ENCODE peak calls at places on chromosomes 3 and 15, in seven cellular contexts. One of them, this sample, is unnamed.

GRCh38 chr3:35187908-35188307 is 451.4 kb upstream of the ARPP21 start:
- DNase-seq in GM23338: no peak
- DNase-seq in hepatocyte: no peak
- DNase-seq in neural progenitor cell: no peak
- DNase-seq in HCT116: no peak
- DNase-seq in PC-3: no peak
- DNase-seq in MM.1S: no peak
- DNase-seq in this sample: no peak

GRCh38 chr3:44805960-44806359 is 44.4 kb downstream of the KIF15 start:
- DNase-seq in GM23338: peak; percentile 12
- DNase-seq in hepatocyte: no peak
- DNase-seq in neural progenitor cell: no peak
- DNase-seq in HCT116: no peak
- DNase-seq in PC-3: no peak
- DNase-seq in MM.1S: no peak
- DNase-seq in this sample: no peak

GRCh38 chr3:33001889-33002288 is 50.4 kb downstream of the CCR4 start:
- DNase-seq in GM23338: no peak
- DNase-seq in hepatocyte: no peak
- DNase-seq in neural progenitor cell: no peak
- DNase-seq in HCT116: no peak
- DNase-seq in PC-3: no peak
- DNase-seq in MM.1S: no peak
- DNase-seq in this sample: no peak

GRCh38 chr15:59290311-59291213 is 82.1 kb downstream of the MYO1E start:
- DNase-seq in GM23338: no peak
- DNase-seq in hepatocyte: no peak
- DNase-seq in neural progenitor cell: no peak
- DNase-seq in HCT116: no peak
- DNase-seq in PC-3: no peak
- DNase-seq in MM.1S: no peak
- DNase-seq in this sample: no peak

GRCh38 chr3:61409638-61410037 is 151.7 kb upstream of the PTPRG start:
- DNase-seq in GM23338: no peak
- DNase-seq in hepatocyte: no peak
- DNase-seq in neural progenitor cell: no peak
- DNase-seq in HCT116: no peak
- DNase-seq in PC-3: no peak
- DNase-seq in MM.1S: no peak
- DNase-seq in this sample: no peak

GRCh38 chr15:100862162-100862561 is 17.5 kb upstream of the ALDH1A3 start:
- DNase-seq in GM23338: no peak
- DNase-seq in hepatocyte: no peak
- DNase-seq in neural progenitor cell: no peak
- DNase-seq in HCT116: no peak
- DNase-seq in PC-3: no peak
- DNase-seq in MM.1S: no peak
- DNase-seq in this sample: no peak

GRCh38 chr15:28979208-28979891 is 93.6 kb downstream of the APBA2 start:
- DNase-seq in GM23338: no peak
- DNase-seq in hepatocyte: no peak
- DNase-seq in neural progenitor cell: peak; percentile 70
- DNase-seq in HCT116: no peak
- DNase-seq in PC-3: no peak
- DNase-seq in MM.1S: no peak
- DNase-seq in this sample: no peak

GRCh38 chr3:11699083-11699427 is 55.3 kb upstream of the VGLL4 start:
- DNase-seq in GM23338: no peak
- DNase-seq in hepatocyte: no peak
- DNase-seq in neural progenitor cell: no peak
- DNase-seq in HCT116: no peak
- DNase-seq in PC-3: peak; percentile 71
- DNase-seq in MM.1S: no peak
- DNase-seq in this sample: peak; percentile 89

GRCh38 chr15:34367128-34368081 is at the start of gene LPCAT4:
- DNase-seq in GM23338: peak; percentile 89
- DNase-seq in hepatocyte: peak; percentile 95
- DNase-seq in neural progenitor cell: peak; percentile 95
- DNase-seq in HCT116: peak; percentile 69
- DNase-seq in PC-3: peak; percentile 90
- DNase-seq in MM.1S: peak; percentile 94
- DNase-seq in this sample: peak; percentile 96

GRCh38 chr15:91790826-91791225 is 62.7 kb upstream of the SLCO3A1 start:
- DNase-seq in GM23338: no peak
- DNase-seq in hepatocyte: no peak
- DNase-seq in neural progenitor cell: no peak
- DNase-seq in HCT116: no peak
- DNase-seq in PC-3: peak; percentile 12
- DNase-seq in MM.1S: no peak
- DNase-seq in this sample: peak; percentile 7

GRCh38 chr15:100468265-100468664 is 60.5 kb downstream of the CERS3 start:
- DNase-seq in GM23338: no peak
- DNase-seq in hepatocyte: peak; percentile 49
- DNase-seq in neural progenitor cell: no peak
- DNase-seq in HCT116: no peak
- DNase-seq in PC-3: no peak
- DNase-seq in MM.1S: no peak
- DNase-seq in this sample: peak; percentile 2

GRCh38 chr3:27880969-27881892 is 159.1 kb upstream of the EOMES start:
- DNase-seq in GM23338: no peak
- DNase-seq in hepatocyte: no peak
- DNase-seq in neural progenitor cell: no peak
- DNase-seq in HCT116: no peak
- DNase-seq in PC-3: no peak
- DNase-seq in MM.1S: peak; percentile 26
- DNase-seq in this sample: no peak

GRCh38 chr3:62688050-62688449 is 187.2 kb downstream of the CADPS start:
- DNase-seq in GM23338: no peak
- DNase-seq in hepatocyte: no peak
- DNase-seq in neural progenitor cell: no peak
- DNase-seq in HCT116: no peak
- DNase-seq in PC-3: peak; percentile 60
- DNase-seq in MM.1S: no peak
- DNase-seq in this sample: peak; percentile 54

GRCh38 chr15:53747501-53748068 is 11.9 kb downstream of the WDR72 start:
- DNase-seq in GM23338: no peak
- DNase-seq in hepatocyte: no peak
- DNase-seq in neural progenitor cell: no peak
- DNase-seq in HCT116: no peak
- DNase-seq in PC-3: no peak
- DNase-seq in MM.1S: no peak
- DNase-seq in this sample: no peak

GRCh38 chr3:150293401-150294001 is 114.6 kb upstream of the TSC22D2 start:
- DNase-seq in GM23338: no peak
- DNase-seq in hepatocyte: no peak
- DNase-seq in neural progenitor cell: no peak
- DNase-seq in HCT116: no peak
- DNase-seq in PC-3: peak; percentile 43
- DNase-seq in MM.1S: no peak
- DNase-seq in this sample: peak; percentile 77

GRCh38 chr3:19065027-19065426 is 83.3 kb upstream of the KCNH8 start:
- DNase-seq in GM23338: peak; percentile 59
- DNase-seq in hepatocyte: peak; percentile 26
- DNase-seq in neural progenitor cell: peak; percentile 23
- DNase-seq in HCT116: no peak
- DNase-seq in PC-3: peak; percentile 14
- DNase-seq in MM.1S: no peak
- DNase-seq in this sample: no peak

GRCh38 chr15:69082041-69082502 is 67.6 kb downstream of the NOX5 start:
- DNase-seq in GM23338: no peak
- DNase-seq in hepatocyte: no peak
- DNase-seq in neural progenitor cell: no peak
- DNase-seq in HCT116: no peak
- DNase-seq in PC-3: no peak
- DNase-seq in MM.1S: no peak
- DNase-seq in this sample: peak; percentile 54

GRCh38 chr3:138241061-138241460 is 54.0 kb downstream of the ARMC8 start:
- DNase-seq in GM23338: no peak
- DNase-seq in hepatocyte: no peak
- DNase-seq in neural progenitor cell: no peak
- DNase-seq in HCT116: no peak
- DNase-seq in PC-3: peak; percentile 61
- DNase-seq in MM.1S: no peak
- DNase-seq in this sample: peak; percentile 73

GRCh38 chr15:91482799-91483198 is 370.7 kb upstream of the SLCO3A1 start:
- DNase-seq in GM23338: no peak
- DNase-seq in hepatocyte: no peak
- DNase-seq in neural progenitor cell: no peak
- DNase-seq in HCT116: no peak
- DNase-seq in PC-3: no peak
- DNase-seq in MM.1S: peak; percentile 83
- DNase-seq in this sample: no peak

GRCh38 chr3:141603473-141604035 is 116.7 kb downstream of the RASA2 start:
- DNase-seq in GM23338: no peak
- DNase-seq in hepatocyte: no peak
- DNase-seq in neural progenitor cell: no peak
- DNase-seq in HCT116: no peak
- DNase-seq in PC-3: no peak
- DNase-seq in MM.1S: no peak
- DNase-seq in this sample: peak; percentile 24

DNA sequence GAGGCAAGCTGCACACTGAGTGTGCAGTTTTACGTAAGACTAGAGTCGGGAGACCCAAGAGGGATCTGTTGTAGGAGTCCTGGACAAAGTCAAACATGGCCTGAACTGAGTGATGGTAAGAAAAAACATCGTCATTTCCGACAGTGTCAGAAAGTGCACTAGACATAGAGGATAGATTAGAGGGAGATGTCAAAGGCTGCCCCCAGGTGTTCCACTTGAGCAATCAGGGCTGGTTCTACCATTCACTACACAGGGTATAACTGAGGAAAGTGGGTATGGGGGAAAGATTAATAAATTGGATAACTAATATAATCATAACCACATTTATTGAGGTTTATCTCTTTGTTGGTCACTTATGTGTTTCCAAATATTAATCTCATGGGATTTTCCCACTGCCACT is 766.6 kb downstream of the NTRK3 start:
- DNase-seq in GM23338: peak; percentile 13
- DNase-seq in hepatocyte: no peak
- DNase-seq in neural progenitor cell: peak; percentile 13
- DNase-seq in HCT116: no peak
- DNase-seq in PC-3: no peak
- DNase-seq in MM.1S: no peak
- DNase-seq in this sample: no peak
- TF ChIP-seq EZH2phosphoT487 in GM23338: no peak
- TF ChIP-seq EZH2phosphoT487 in hepatocyte: no peak
- TF ChIP-seq EZH2phosphoT487 in neural progenitor cell: no peak
- TF ChIP-seq EZH2phosphoT487 in HCT116: no peak
- TF ChIP-seq EZH2phosphoT487 in PC-3: no peak
- TF ChIP-seq EZH2phosphoT487 in MM.1S: no peak
- TF ChIP-seq EZH2phosphoT487 in this sample: no peak

DNA sequence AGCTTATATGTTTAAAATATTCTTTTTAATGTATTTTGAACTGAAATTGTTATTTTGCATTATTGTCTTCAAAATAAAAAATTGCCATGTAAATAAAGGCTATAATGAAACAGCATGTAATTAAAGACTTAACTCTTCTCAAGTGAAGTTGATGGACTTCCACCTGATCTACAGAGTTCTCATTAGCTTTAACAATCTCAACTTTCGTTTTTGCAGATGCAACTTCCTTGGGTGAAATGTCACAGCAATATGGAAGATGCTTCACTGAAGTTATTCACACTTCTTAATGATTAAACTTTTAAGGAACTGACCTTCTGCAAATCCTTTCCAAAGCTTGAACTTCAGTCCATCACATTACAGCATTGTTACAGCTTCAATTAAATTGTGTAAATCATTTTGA is 63.6 kb downstream of the OSTN start:
- DNase-seq in GM23338: no peak
- DNase-seq in hepatocyte: no peak
- DNase-seq in neural progenitor cell: no peak
- DNase-seq in HCT116: no peak
- DNase-seq in PC-3: no peak
- DNase-seq in MM.1S: no peak
- DNase-seq in this sample: no peak
- H3K4me1 ChIP-seq in GM23338: peaks cover 27% of the 10 kb centered on the region
- H3K4me1 ChIP-seq in hepatocyte: no peaks in the 10 kb centered on the region
- H3K4me1 ChIP-seq in neural progenitor cell: peaks cover 43% of the 10 kb centered on the region
- H3K4me1 ChIP-seq in HCT116: peaks cover 3% of the 10 kb centered on the region
- H3K4me1 ChIP-seq in PC-3: no peaks in the 10 kb centered on the region
- H3K4me1 ChIP-seq in MM.1S: no peaks in the 10 kb centered on the region
- H3K4me1 ChIP-seq in this sample: no peaks in the 10 kb centered on the region

GRCh38 chr3:50275160-50275995 is 3.5 kb upstream of the LSMEM2 start:
- DNase-seq in GM23338: peak; percentile 78
- DNase-seq in hepatocyte: no peak
- DNase-seq in neural progenitor cell: peak; percentile 80
- DNase-seq in HCT116: no peak
- DNase-seq in PC-3: no peak
- DNase-seq in MM.1S: no peak
- DNase-seq in this sample: no peak
- TF ChIP-seq EZH2 in GM23338: no peak
- TF ChIP-seq EZH2 in hepatocyte: peak; percentile 34
- TF ChIP-seq EZH2 in neural progenitor cell: peak; percentile 71
- TF ChIP-seq EZH2 in HCT116: no peak
- TF ChIP-seq EZH2 in PC-3: no peak
- TF ChIP-seq EZH2 in MM.1S: no peak
- TF ChIP-seq EZH2 in this sample: no peak

GRCh38 chr3:78858165-78858564 is 909.6 kb downstream of the ROBO1 start:
- DNase-seq in GM23338: no peak
- DNase-seq in hepatocyte: no peak
- DNase-seq in neural progenitor cell: no peak
- DNase-seq in HCT116: no peak
- DNase-seq in PC-3: peak; percentile 29
- DNase-seq in MM.1S: no peak
- DNase-seq in this sample: peak; percentile 34

GRCh38 chr3:78855190-78855589 is 912.6 kb downstream of the ROBO1 start:
- DNase-seq in GM23338: no peak
- DNase-seq in hepatocyte: no peak
- DNase-seq in neural progenitor cell: no peak
- DNase-seq in HCT116: no peak
- DNase-seq in PC-3: no peak
- DNase-seq in MM.1S: no peak
- DNase-seq in this sample: no peak

GRCh38 chr3:78858910-78859309 is 908.9 kb downstream of the ROBO1 start:
- DNase-seq in GM23338: no peak
- DNase-seq in hepatocyte: no peak
- DNase-seq in neural progenitor cell: no peak
- DNase-seq in HCT116: no peak
- DNase-seq in PC-3: no peak
- DNase-seq in MM.1S: no peak
- DNase-seq in this sample: no peak

GRCh38 chr3:78856164-78856563 is 911.6 kb downstream of the ROBO1 start:
- DNase-seq in GM23338: no peak
- DNase-seq in hepatocyte: no peak
- DNase-seq in neural progenitor cell: no peak
- DNase-seq in HCT116: no peak
- DNase-seq in PC-3: no peak
- DNase-seq in MM.1S: no peak
- DNase-seq in this sample: no peak

DNA sequence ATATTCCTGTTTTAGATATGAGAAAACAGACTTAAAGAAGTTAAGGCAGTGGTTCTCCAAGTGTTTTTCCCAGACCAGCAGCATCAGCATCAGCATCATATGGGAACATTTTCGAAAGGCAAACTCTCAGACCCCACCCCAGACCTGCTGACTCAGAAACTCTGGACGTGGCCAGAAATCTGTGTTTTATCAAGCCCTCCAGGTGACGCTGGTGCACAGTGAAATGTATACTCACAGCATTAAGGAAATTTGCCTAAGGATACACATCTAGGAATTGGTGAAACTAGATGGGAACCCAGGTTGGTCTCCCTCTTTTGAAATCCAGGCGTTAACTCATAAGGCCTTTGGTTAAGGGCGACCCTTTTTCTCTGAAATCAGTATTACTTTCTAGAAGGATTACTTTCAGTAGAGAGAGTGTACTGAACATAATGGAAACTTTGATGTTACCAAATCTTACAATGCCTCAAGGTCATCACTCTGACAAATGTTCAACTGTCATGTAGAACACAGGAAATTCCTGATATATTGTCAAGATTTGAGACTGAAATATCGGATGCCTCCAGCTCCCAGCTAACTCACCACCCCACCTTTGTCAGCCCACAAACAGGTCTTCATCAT is 910.2 kb downstream of the ROBO1 start:
- DNase-seq in GM23338: no peak
- DNase-seq in hepatocyte: peak; percentile 56
- DNase-seq in neural progenitor cell: no peak
- DNase-seq in HCT116: no peak
- DNase-seq in PC-3: peak; percentile 63
- DNase-seq in MM.1S: no peak
- DNase-seq in this sample: no peak
- TF ChIP-seq EZH2phosphoT487 in GM23338: no peak
- TF ChIP-seq EZH2phosphoT487 in hepatocyte: no peak
- TF ChIP-seq EZH2phosphoT487 in neural progenitor cell: no peak
- TF ChIP-seq EZH2phosphoT487 in HCT116: no peak
- TF ChIP-seq EZH2phosphoT487 in PC-3: no peak
- TF ChIP-seq EZH2phosphoT487 in MM.1S: no peak
- TF ChIP-seq EZH2phosphoT487 in this sample: no peak

This sample was measured in GM23248.